ENCODE peak calls at places on chromosome 12, in six cellular contexts. T is natural killer cell, R is HL-60, G is fibroblast of lung, J is neural crest cell, O is mucosa of descending colon. I is an unnamed sample.

GRCh38 chr12:122064780-122065588 is 13.6 kb upstream of the MLXIP start:
- DNase-seq in T (no peak), R (no peak), G (peak; percentile 88), J (peak; percentile 30), O (no peak), I (peak; percentile 88)

GRCh38 chr12:124867389-124867930 is 3.8 kb upstream of the SCARB1 start:
- DNase-seq in T (no peak), R (no peak), G (peak; percentile 77), J (no peak), O (no peak), I (no peak)

GRCh38 chr12:98592825-98593322 is 612 bp upstream of the SLC25A3 start:
- DNase-seq in T (no peak), R (peak; percentile 30), G (no peak), J (no peak), O (no peak), I (no peak)

GRCh38 chr12:122023339-122024131 is 1.9 kb downstream of the BCL7A start:
- DNase-seq in T (no peak), R (peak; percentile 35), G (peak; percentile 64), J (peak; percentile 35), O (peak; percentile 61), I (no peak)

GRCh38 chr12:75655233-75655879 is 143.9 kb upstream of the KRR1 start:
- DNase-seq in T (no peak), R (no peak), G (no peak), J (no peak), O (no peak), I (no peak)

GRCh38 chr12:66688836-66689439 is 10.1 kb upstream of the GRIP1 start:
- DNase-seq in T (peak; percentile 17), R (peak; percentile 38), G (peak; percentile 25), J (peak; percentile 35), O (peak; percentile 26), I (no peak)

GRCh38 chr12:6278439-6279255 is 31.8 kb upstream of the PLEKHG6 start:
- DNase-seq in T (peak; percentile 77), R (peak; percentile 49), G (peak; percentile 74), J (peak; percentile 87), O (peak; percentile 97), I (no peak)

GRCh38 chr12:67647547-67648305 is 819 bp upstream of the DYRK2 start:
- DNase-seq in T (peak; percentile 46), R (peak; percentile 65), G (peak; percentile 89), J (peak; percentile 56), O (peak; percentile 85), I (peak; percentile 68)

GRCh38 chr12:32080435-32080834 is 26.2 kb upstream of the BICD1 start:
- DNase-seq in T (no peak), R (no peak), G (no peak), J (no peak), O (no peak), I (no peak)

GRCh38 chr12:12600659-12601058 is 11.0 kb upstream of the CREBL2 start:
- DNase-seq in T (no peak), R (peak; percentile 80), G (no peak), J (no peak), O (no peak), I (no peak)

GRCh38 chr12:124551268-124552144 is 15.9 kb downstream of the NCOR2 start:
- DNase-seq in T (no peak), R (peak; percentile 90), G (no peak), J (no peak), O (peak; percentile 50), I (no peak)

GRCh38 chr12:131755305-131756113 is 44.6 kb downstream of the SFSWAP start:
- DNase-seq in T (no peak), R (peak; percentile 30), G (no peak), J (no peak), O (no peak), I (no peak)

GRCh38 chr12:47651368-47652254 is 54.2 kb downstream of the RPAP3 start:
- DNase-seq in T (no peak), R (peak; percentile 80), G (peak; percentile 56), J (peak; percentile 23), O (peak; percentile 32), I (peak; percentile 13)

GRCh38 chr12:389138-390096 is at the start of gene KDM5A:
- DNase-seq in T (peak; percentile 87), R (peak; percentile 95), G (peak; percentile 96), J (peak; percentile 88), O (peak; percentile 89), I (peak; percentile 74)

GRCh38 chr12:123269395-123269892 is 2.2 kb downstream of the CDK2AP1 start:
- DNase-seq in T (peak; percentile 32), R (no peak), G (peak; percentile 80), J (peak; percentile 82), O (peak; percentile 64), I (no peak)

GRCh38 chr12:128825845-128826244 is 2.1 kb upstream of the SLC15A4 start:
- DNase-seq in T (no peak), R (no peak), G (no peak), J (no peak), O (no peak), I (no peak)

GRCh38 chr12:6345319-6346071 is 3.6 kb upstream of the TNFRSF1A start:
- DNase-seq in T (no peak), R (peak; percentile 74), G (peak; percentile 98), J (no peak), O (no peak), I (peak; percentile 90)

GRCh38 chr12:38911611-38912010 is 6.2 kb upstream of the CPNE8 start:
- DNase-seq in T (no peak), R (no peak), G (no peak), J (no peak), O (no peak), I (no peak)

GRCh38 chr12:6158263-6158662 is 33.8 kb upstream of the VWF start:
- DNase-seq in T (no peak), R (no peak), G (no peak), J (no peak), O (no peak), I (no peak)

GRCh38 chr12:113103756-113104450 is 31.7 kb downstream of the RASAL1 start:
- DNase-seq in T (no peak), R (no peak), G (no peak), J (no peak), O (peak; percentile 59), I (no peak)

GRCh38 chr12:109052097-109052414 is 320 bp upstream of the USP30 start:
- DNase-seq in T (no peak), R (no peak), G (no peak), J (no peak), O (no peak), I (no peak)

GRCh38 chr12:104370989-104371870 is 67.7 kb downstream of the EID3 start:
- DNase-seq in T (no peak), R (no peak), G (peak; percentile 80), J (no peak), O (no peak), I (peak; percentile 23)

GRCh38 chr12:56979628-56980027 is 22.2 kb upstream of the RDH16 start:
- DNase-seq in T (no peak), R (no peak), G (no peak), J (no peak), O (no peak), I (no peak)

GRCh38 chr12:83471341-83471740 is 784.6 kb downstream of the TMTC2 start:
- DNase-seq in T (no peak), R (no peak), G (no peak), J (no peak), O (no peak), I (no peak)

GRCh38 chr12:109512608-109513007 is 35.2 kb downstream of the UBE3B start:
- DNase-seq in T (no peak), R (no peak), G (no peak), J (no peak), O (no peak), I (no peak)

GRCh38 chr12:130832561-130833209 is 6.4 kb downstream of the STX2 start:
- DNase-seq in T (no peak), R (peak; percentile 70), G (peak; percentile 68), J (no peak), O (no peak), I (no peak)

GRCh38 chr12:23083267-23083666 is 458.3 kb downstream of the ETNK1 start:
- DNase-seq in T (no peak), R (no peak), G (peak; percentile 98), J (no peak), O (no peak), I (peak; percentile 56)

GRCh38 chr12:119301367-119301766 is 33.2 kb upstream of the CCDC60 start:
- DNase-seq in T (no peak), R (no peak), G (no peak), J (no peak), O (no peak), I (no peak)
- TF ChIP-seq CTCF in T (no peak), R (no peak), G (no peak), J (no peak), O (no peak), I (no peak)

GRCh38 chr12:63814146-63814774 is 30.2 kb upstream of the SRGAP1 start:
- DNase-seq in T (no peak), R (no peak), G (no peak), J (no peak), O (no peak), I (no peak)

GRCh38 chr12:63811334-63811733 is 31.6 kb downstream of the RXYLT1 start:
- DNase-seq in T (no peak), R (no peak), G (no peak), J (no peak), O (no peak), I (no peak)

GRCh38 chr12:63809566-63809965 is 29.9 kb downstream of the RXYLT1 start:
- DNase-seq in T (no peak), R (no peak), G (no peak), J (no peak), O (no peak), I (no peak)

GRCh38 chr12:63808631-63809030 is 28.9 kb downstream of the RXYLT1 start:
- DNase-seq in T (no peak), R (no peak), G (no peak), J (no peak), O (no peak), I (no peak)

GRCh38 chr12:63811755-63812154 is 32.0 kb downstream of the RXYLT1 start:
- DNase-seq in T (no peak), R (no peak), G (no peak), J (no peak), O (no peak), I (no peak)
- TF ChIP-seq CTCF in T (no peak), R (no peak), G (no peak), J (no peak), O (no peak), I (no peak)

GRCh38 chr12:14776236-14776959 is 26.9 kb downstream of the WBP11 start:
- DNase-seq in T (no peak), R (no peak), G (no peak), J (no peak), O (no peak), I (no peak)
- TF ChIP-seq CTCF in T (peak; percentile 11), R (no peak), G (peak; percentile 24), J (peak; percentile 49), O (no peak), I (no peak)

GRCh38 chr12:51424094-51424661 is 453 bp upstream of the SLC4A8 start:
- DNase-seq in T (no peak), R (no peak), G (peak; percentile 10), J (no peak), O (no peak), I (no peak)

GRCh38 chr12:51419473-51420228 is 5.0 kb upstream of the SLC4A8 start:
- DNase-seq in T (no peak), R (no peak), G (peak; percentile 7), J (no peak), O (no peak), I (no peak)

GRCh38 chr12:51417826-51418225 is 6.8 kb upstream of the SLC4A8 start:
- DNase-seq in T (no peak), R (no peak), G (no peak), J (no peak), O (no peak), I (no peak)

GRCh38 chr12:51424662-51425539 is at the start of gene SLC4A8:
- DNase-seq in T (peak; percentile 77), R (peak; percentile 43), G (peak; percentile 88), J (peak; percentile 94), O (peak; percentile 82), I (no peak)

GRCh38 chr12:51421266-51421884 is 3.3 kb upstream of the SLC4A8 start:
- DNase-seq in T (no peak), R (peak; percentile 63), G (peak; percentile 53), J (peak; percentile 59), O (peak; percentile 40), I (no peak)
- TF ChIP-seq CTCF in T (peak; percentile 51), R (peak; percentile 61), G (peak; percentile 60), J (peak; percentile 79), O (no peak), I (peak; percentile 82)